ENCODE peak calls at places on chromosomes 7 and 10, in four cellular contexts. E is H9, C is glomerular endothelial cell, Z is posterior cingulate gyrus. Y is an unnamed sample.

GRCh38 chr10:2077231-2077630 is 339.9 kb upstream of the ADARB2 start:
- DNase-seq in E (no peak), C (no peak), Z (no peak), Y (no peak)

GRCh38 chr7:130254555-130254954 is 12.1 kb upstream of the CPA2 start:
- DNase-seq in E (no peak), C (no peak), Z (no peak), Y (no peak)

GRCh38 chr10:123170961-123171360 is 16.8 kb downstream of the BUB3 start:
- DNase-seq in E (no peak), C (no peak), Z (no peak), Y (no peak)

GRCh38 chr10:95558593-95559320 is 2.4 kb downstream of the SORBS1 start:
- DNase-seq in E (no peak), C (no peak), Z (no peak), Y (no peak)

GRCh38 chr10:45425628-45426563 is 51.9 kb downstream of the ALOX5 start:
- DNase-seq in E (no peak), C (no peak), Z (no peak), Y (no peak)

GRCh38 chr7:100370303-100370702 is 3.0 kb upstream of the PILRA start:
- DNase-seq in E (peak), C (no peak), Z (peak), Y (no peak)

GRCh38 chr10:125559210-125559609 is 123.8 kb downstream of the TEX36 start:
- DNase-seq in E (no peak), C (no peak), Z (no peak), Y (no peak)

GRCh38 chr10:109773818-109774440 is 149.4 kb downstream of the XPNPEP1 start:
- DNase-seq in E (no peak), C (no peak), Z (no peak), Y (peak)

GRCh38 chr7:156022483-156023459 is 210.5 kb upstream of the SHH start:
- DNase-seq in E (no peak), C (no peak), Z (peak), Y (no peak)

GRCh38 chr7:155009570-155010157 is 6.7 kb upstream of the PAXIP1 start:
- DNase-seq in E (peak), C (no peak), Z (no peak), Y (peak)

GRCh38 chr7:1466524-1467271 is 7.4 kb upstream of the MICALL2 start:
- DNase-seq in E (peak), C (no peak), Z (no peak), Y (peak)

GRCh38 chr7:139842414-139843210 is 13.5 kb downstream of the TBXAS1 start:
- DNase-seq in E (no peak), C (peak), Z (no peak), Y (no peak)

GRCh38 chr10:13528875-13529713 is at the start of gene BEND7:
- DNase-seq in E (no peak), C (no peak), Z (no peak), Y (peak)

GRCh38 chr10:96719850-96720421 is 378 bp downstream of the PIK3AP1 start:
- DNase-seq in E (peak), C (no peak), Z (peak), Y (peak)

GRCh38 chr10:17599089-17599488 is 18.1 kb downstream of the HACD1 start:
- DNase-seq in E (no peak), C (no peak), Z (no peak), Y (peak)

GRCh38 chr7:127589901-127590300 is 1.7 kb downstream of the ARF5 start:
- DNase-seq in E (no peak), C (no peak), Z (peak), Y (no peak)

GRCh38 chr7:45416846-45417245 is 157.3 kb upstream of the ADCY1 start:
- DNase-seq in E (no peak), C (no peak), Z (no peak), Y (no peak)

GRCh38 chr10:3955954-3956617 is 171.1 kb upstream of the KLF6 start:
- DNase-seq in E (peak), C (no peak), Z (no peak), Y (no peak)

GRCh38 chr7:45993621-45994020 is 72.5 kb upstream of the IGFBP3 start:
- DNase-seq in E (no peak), C (no peak), Z (no peak), Y (no peak)

GRCh38 chr7:27788438-27788837 is 48.5 kb downstream of the TAX1BP1 start:
- DNase-seq in E (no peak), C (no peak), Z (no peak), Y (no peak)

GRCh38 chr7:66778201-66778600 is 37.7 kb downstream of the RABGEF1 start:
- DNase-seq in E (no peak), C (no peak), Z (no peak), Y (no peak)

GRCh38 chr10:93796167-93796566 is 38.4 kb downstream of the LGI1 start:
- DNase-seq in E (no peak), C (no peak), Z (no peak), Y (no peak)

GRCh38 chr10:63699785-63700184 is 178.6 kb downstream of the REEP3 start:
- DNase-seq in E (no peak), C (no peak), Z (no peak), Y (no peak)

GRCh38 chr7:108420482-108420908 is 35.7 kb downstream of the NRCAM start:
- DNase-seq in E (no peak), C (peak), Z (no peak), Y (no peak)

GRCh38 chr7:99677013-99677412 is 2.8 kb downstream of the CYP3A5 start:
- DNase-seq in E (no peak), C (no peak), Z (no peak), Y (no peak)

GRCh38 chr7:121519548-121520521 is 123.7 kb upstream of the FAM3C start:
- DNase-seq in E (no peak), C (no peak), Z (no peak), Y (no peak)

GRCh38 chr7:30254717-30255095 is 29.7 kb upstream of the ZNRF2 start:
- DNase-seq in E (no peak), C (no peak), Z (no peak), Y (peak)

GRCh38 chr10:124318811-124319210 is 99.9 kb downstream of the OAT start:
- DNase-seq in E (no peak), C (no peak), Z (no peak), Y (no peak)

GRCh38 chr10:106224676-106225075 is 939.8 kb downstream of the SORCS1 start:
- DNase-seq in E (no peak), C (no peak), Z (no peak), Y (no peak)

GRCh38 chr7:70668606-70669358 is 463.2 kb upstream of the GALNT17 start:
- DNase-seq in E (no peak), C (no peak), Z (no peak), Y (no peak)

GRCh38 chr7:22128528-22128920 is 182.8 kb upstream of the CDCA7L start:
- DNase-seq in E (no peak), C (no peak), Z (no peak), Y (no peak)

GRCh38 chr7:135282621-135283295 is 49.1 kb downstream of the STRA8 start:
- DNase-seq in E (no peak), C (peak), Z (no peak), Y (no peak)

GRCh38 chr10:2839081-2839725 is 228.1 kb upstream of the PFKP start:
- DNase-seq in E (peak), C (peak), Z (peak), Y (peak)